ENCODE peak calls at places on chromosomes 13 and 19, in four cellular contexts. U is right lobe of liver, K is heart left ventricle, J is HCT116. P is an unnamed sample.

GRCh38 chr19:15466851-15467733 is 2.7 kb upstream of the RASAL3 start:
- ATAC-seq in U (peak), K (no peak), J (no peak), P (no peak)

GRCh38 chr19:2722541-2723344 is 1.6 kb upstream of the DIRAS1 start:
- ATAC-seq in U (no peak), K (peak), J (peak), P (peak)

GRCh38 chr13:48533207-48533499 is 273 bp upstream of the RCBTB2 start:
- ATAC-seq in U (no peak), K (peak), J (peak), P (no peak)

GRCh38 chr19:12983091-12983490 is 12.2 kb upstream of the NFIX start:
- ATAC-seq in U (no peak), K (no peak), J (peak), P (no peak)

GRCh38 chr19:6023085-6023682 is 45.2 kb upstream of the RANBP3 start:
- ATAC-seq in U (no peak), K (no peak), J (no peak), P (peak)

GRCh38 chr19:16066611-16067104 is 9.6 kb upstream of the TPM4 start:
- ATAC-seq in U (peak), K (no peak), J (peak), P (peak)

GRCh38 chr19:52248256-52248655 is 21.1 kb upstream of the ZNF766 start:
- ATAC-seq in U (peak), K (no peak), J (peak), P (no peak)

GRCh38 chr19:46412983-46413261 is 442 bp downstream of the CCDC8 start:
- ATAC-seq in U (no peak), K (no peak), J (no peak), P (no peak)

GRCh38 chr19:30153326-30154210 is 211.5 kb downstream of the URI1 start:
- ATAC-seq in U (no peak), K (no peak), J (no peak), P (no peak)

GRCh38 chr19:18168673-18169381 is 4.8 kb upstream of the IFI30 start:
- ATAC-seq in U (no peak), K (no peak), J (no peak), P (no peak)

GRCh38 chr13:66837246-66837645 is 392.9 kb downstream of the PCDH9 start:
- ATAC-seq in U (no peak), K (no peak), J (no peak), P (no peak)

GRCh38 chr13:35164324-35164932 is 222.4 kb downstream of the NBEA start:
- ATAC-seq in U (peak), K (no peak), J (peak), P (no peak)

GRCh38 chr19:5030136-5030820 is 61.4 kb downstream of the KDM4B start:
- ATAC-seq in U (peak), K (no peak), J (no peak), P (no peak)

GRCh38 chr13:23378009-23378632 is 55.4 kb downstream of the SACS start:
- ATAC-seq in U (no peak), K (no peak), J (no peak), P (no peak)

GRCh38 chr13:42049454-42049780 is 969 bp downstream of the DGKH start:
- ATAC-seq in U (peak), K (no peak), J (peak), P (no peak)

GRCh38 chr19:16829822-16830289 is 658 bp downstream of the SIN3B start:
- ATAC-seq in U (no peak), K (no peak), J (peak), P (no peak)

GRCh38 chr13:82688400-82688999 is 1193.8 kb downstream of the SLITRK1 start:
- ATAC-seq in U (peak), K (no peak), J (no peak), P (no peak)

GRCh38 chr13:113941571-113942191 is 32.2 kb downstream of the C13orf46 start:
- ATAC-seq in U (no peak), K (no peak), J (no peak), P (no peak)

GRCh38 chr19:13401388-13401787 is 104.9 kb downstream of the CACNA1A start:
- ATAC-seq in U (no peak), K (no peak), J (peak), P (no peak)

GRCh38 chr19:29263305-29264080 is 50.5 kb upstream of the UQCRFS1 start:
- ATAC-seq in U (peak), K (no peak), J (peak), P (no peak)

GRCh38 chr19:45103625-45104319 is 10.8 kb downstream of the PPP1R37 start:
- ATAC-seq in U (peak), K (no peak), J (no peak), P (no peak)

DNA sequence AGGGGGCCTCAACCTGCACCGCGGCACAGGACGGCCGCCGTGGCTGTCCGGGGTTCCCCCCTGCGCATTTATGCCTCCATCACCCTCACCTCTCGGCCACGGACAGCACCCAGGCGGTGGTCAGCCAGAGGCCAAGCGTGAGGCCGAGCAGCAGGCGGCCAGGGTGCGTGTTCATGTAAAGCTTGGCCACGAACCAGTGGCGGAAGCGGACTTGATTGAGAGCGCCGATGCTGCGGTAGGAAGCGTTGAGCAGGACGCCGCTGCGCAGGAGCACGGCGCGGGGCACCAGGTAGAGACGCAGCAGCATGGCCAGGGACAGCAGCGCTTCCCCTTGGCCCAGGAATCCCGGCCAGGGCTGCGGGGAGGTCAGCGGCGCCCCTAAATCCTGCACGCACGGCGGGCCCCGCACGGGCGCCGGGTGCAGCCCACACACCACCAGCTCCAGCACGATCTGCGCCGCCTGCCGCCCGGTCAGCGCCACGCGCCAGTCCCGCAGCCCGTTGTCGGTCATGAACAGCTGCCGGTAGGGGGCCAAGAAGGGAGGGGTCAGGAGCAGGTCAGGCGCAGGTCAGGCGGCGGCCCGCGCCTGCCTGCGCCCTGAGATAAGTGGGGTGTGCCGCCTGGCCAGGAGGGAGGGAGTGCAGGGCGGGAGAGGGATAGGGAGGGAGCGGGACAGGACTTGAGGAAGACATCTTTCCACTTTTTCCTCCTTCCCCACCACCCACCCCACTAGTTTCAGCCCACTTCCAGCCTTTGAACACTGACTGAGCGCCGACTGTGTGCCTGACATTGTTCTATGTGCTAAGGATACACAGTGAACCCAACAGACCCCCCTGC is 6.5 kb downstream of the KCNN4 start:
- ATAC-seq in U (peak), K (peak), J (no peak), P (peak)
- TF ChIP-seq CTCF in U (peak), K (peak), J (no peak), P (peak)

GRCh38 chr13:27288397-27288796 is 17.8 kb downstream of the RASL11A start:
- ATAC-seq in U (peak), K (no peak), J (no peak), P (no peak)

GRCh38 chr13:27280841-27281240 is 10.2 kb downstream of the RASL11A start:
- ATAC-seq in U (no peak), K (no peak), J (no peak), P (no peak)

GRCh38 chr13:27281420-27281819 is 10.8 kb downstream of the RASL11A start:
- ATAC-seq in U (no peak), K (no peak), J (no peak), P (no peak)

GRCh38 chr13:27280009-27280646 is 9.5 kb downstream of the RASL11A start:
- ATAC-seq in U (no peak), K (no peak), J (no peak), P (no peak)

GRCh38 chr13:27283906-27284523 is 13.4 kb downstream of the RASL11A start:
- ATAC-seq in U (peak), K (peak), J (peak), P (no peak)
- H3K27ac ChIP-seq in U (no peak), K (no peak), J (no peak), P (no peak)

GRCh38 chr19:8388612-8388958 is 1.6 kb upstream of the RAB11B start:
- ATAC-seq in U (no peak), K (no peak), J (no peak), P (no peak)

GRCh38 chr19:8389891-8390616 is at the start of gene RAB11B:
- ATAC-seq in U (peak), K (peak), J (peak), P (peak)

GRCh38 chr19:8391274-8392016 is 1.3 kb downstream of the RAB11B start:
- ATAC-seq in U (no peak), K (no peak), J (no peak), P (no peak)

GRCh38 chr19:8392017-8392591 is 1.9 kb downstream of the RAB11B start:
- ATAC-seq in U (no peak), K (no peak), J (no peak), P (no peak)

DNA sequence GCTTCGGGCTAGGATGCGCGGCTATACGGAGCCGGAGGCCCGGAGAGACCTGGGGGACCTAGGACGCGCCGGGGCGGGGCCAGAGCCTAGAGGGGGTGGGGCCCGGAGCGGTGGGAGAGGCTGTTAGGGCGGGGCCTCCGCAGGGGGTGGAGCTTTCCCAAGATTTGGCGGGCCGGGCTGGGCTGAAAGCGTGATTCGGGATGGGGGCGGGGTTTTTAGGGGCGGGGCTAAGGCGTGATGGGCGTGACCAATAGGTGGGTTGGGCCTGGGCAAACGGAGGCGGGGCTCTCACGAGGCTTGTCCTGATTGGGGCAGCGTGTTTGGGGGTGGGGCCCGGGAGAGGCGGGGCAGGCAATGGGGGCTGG is 439 bp downstream of the RAB11B start:
- ATAC-seq in U (peak), K (peak), J (peak), P (peak)
- TF ChIP-seq POLR2A in U (no peak), K (no peak), J (no peak), P (no peak)

GRCh38 chr13:69720278-69720983 is 387.2 kb upstream of the ATXN8OS start:
- ATAC-seq in U (peak), K (no peak), J (no peak), P (no peak)
- TF ChIP-seq CTCF in U (no peak), K (no peak), J (no peak), P (no peak)

GRCh38 chr13:43805681-43806128 is 18.9 kb upstream of the ENOX1 start:
- ATAC-seq in U (no peak), K (no peak), J (peak), P (no peak)
- H3K27ac ChIP-seq in U (no peak), K (no peak), J (no peak), P (no peak)

DNA sequence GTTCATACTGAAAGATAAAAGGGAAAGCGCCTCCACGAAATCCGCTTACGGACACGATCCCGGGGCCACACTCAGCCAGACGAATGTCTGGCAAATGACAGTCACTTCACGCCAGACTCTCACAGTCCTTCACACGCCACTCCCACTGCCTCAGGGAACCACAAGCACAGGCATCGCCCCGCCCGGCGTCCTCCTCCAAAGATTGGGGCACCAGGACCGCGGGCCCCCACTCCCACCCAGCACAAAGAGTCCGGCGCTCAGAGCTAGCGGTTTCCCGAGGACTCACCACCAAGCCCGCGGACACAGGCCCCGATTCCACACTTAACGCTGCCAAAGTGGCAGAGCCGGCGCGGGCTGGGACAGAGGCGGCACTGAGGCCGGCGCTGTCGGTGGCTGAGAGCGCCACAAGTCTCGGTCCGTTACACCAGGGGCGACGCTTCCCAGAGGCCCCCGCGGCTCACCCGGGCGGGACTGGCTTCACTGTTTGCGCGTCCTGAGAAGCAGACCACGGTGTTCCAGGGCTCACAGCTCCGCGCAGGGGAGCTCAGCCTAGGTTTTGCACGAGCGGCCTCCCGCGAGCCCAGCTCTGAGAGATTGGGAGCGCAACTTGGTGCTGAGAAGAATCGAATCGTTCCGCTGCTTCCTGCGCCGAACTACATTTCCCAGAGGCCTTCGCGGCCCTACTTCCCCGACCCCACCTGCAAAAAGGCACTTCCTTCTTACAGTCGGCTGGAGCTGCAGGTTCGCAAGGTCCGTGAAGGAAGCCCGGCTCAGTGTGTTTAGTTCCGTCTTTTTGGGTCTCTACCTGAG is at the start of gene ZNF569:
- ATAC-seq in U (peak), K (peak), J (no peak), P (peak)
- TF ChIP-seq POLR2A in U (peak), K (peak), J (no peak), P (no peak)

DNA sequence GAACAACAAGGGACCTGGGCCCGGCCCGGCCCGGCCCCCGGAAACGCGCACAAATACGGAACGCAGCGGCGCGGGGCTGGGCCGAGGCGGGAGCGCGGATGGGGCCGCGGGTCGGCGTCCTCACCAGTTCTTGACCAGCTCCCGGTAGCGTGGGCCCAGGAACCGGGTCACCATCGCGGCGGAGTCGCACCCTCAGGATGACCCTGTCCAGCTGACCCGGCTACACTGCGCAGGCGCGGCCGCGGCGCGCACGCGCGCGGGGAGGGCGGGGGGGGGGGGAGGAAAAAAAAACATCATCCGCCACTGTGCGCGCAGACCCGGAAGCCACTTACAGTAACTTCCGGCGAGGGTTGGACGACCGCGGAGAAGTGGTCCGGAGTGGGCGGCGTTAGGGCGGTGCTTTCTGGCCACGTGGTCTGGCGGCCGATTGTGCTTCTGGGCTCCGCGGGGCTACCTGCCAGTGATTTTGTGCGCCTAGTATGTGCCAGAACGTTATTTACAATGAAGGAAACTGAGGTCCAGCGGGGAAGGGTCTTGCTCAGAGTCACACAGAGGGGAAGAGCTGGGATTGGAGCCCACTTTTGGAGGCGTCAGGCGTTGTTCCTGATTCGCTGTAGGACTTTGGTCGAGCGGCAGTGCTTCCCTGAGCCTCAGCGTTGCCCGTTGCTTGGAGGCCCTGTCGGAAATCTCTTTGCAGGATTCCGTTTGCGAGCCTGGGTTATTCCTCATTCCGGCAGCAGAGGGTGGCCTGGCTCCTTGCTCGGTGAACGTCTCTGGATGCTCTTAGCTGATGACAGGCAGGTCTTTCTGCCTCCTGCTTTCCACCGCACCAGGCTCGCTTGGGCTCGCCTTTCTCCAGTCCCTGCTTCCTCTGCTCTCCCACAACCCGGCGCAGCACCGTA is at the start of gene UQCR11:
- ATAC-seq in U (peak), K (peak), J (peak), P (peak)
- TF ChIP-seq CTCF in U (peak), K (peak), J (peak), P (no peak)

GRCh38 chr19:19278315-19278714 is 5.2 kb upstream of the TM6SF2 start:
- ATAC-seq in U (no peak), K (no peak), J (no peak), P (no peak)

GRCh38 chr19:19275166-19275565 is 2.1 kb upstream of the TM6SF2 start:
- ATAC-seq in U (peak), K (no peak), J (no peak), P (no peak)

GRCh38 chr19:19276851-19277250 is 3.8 kb upstream of the TM6SF2 start:
- ATAC-seq in U (no peak), K (no peak), J (no peak), P (no peak)

GRCh38 chr19:19274716-19275115 is 1.6 kb upstream of the TM6SF2 start:
- ATAC-seq in U (peak), K (no peak), J (no peak), P (no peak)

GRCh38 chr19:19276386-19276785 is 3.3 kb upstream of the TM6SF2 start:
- ATAC-seq in U (no peak), K (no peak), J (no peak), P (no peak)
- H3K27ac ChIP-seq in U (no peak), K (no peak), J (no peak), P (no peak)

P was measured in gastroesophageal sphincter.